ENCODE peak calls at places on chromosomes 11 and 22, in four cellular contexts. V is K562, Y is HepG2, J is GM12878. G is an unnamed sample.

GRCh38 chr11:18987454-18988231 is 48.4 kb upstream of the MRGPRX1 start:
- DNase-seq in V (no peak), Y (no peak), J (no peak), G (no peak)

GRCh38 chr11:96091476-96091875 is 167.6 kb upstream of the MTMR2 start:
- DNase-seq in V (no peak), Y (peak), J (no peak), G (no peak)

GRCh38 chr11:6531267-6531752 is 34.2 kb downstream of the DNHD1 start:
- DNase-seq in V (peak), Y (peak), J (peak), G (peak)

GRCh38 chr11:10858505-10859360 is 880 bp upstream of the ZBED5 start:
- DNase-seq in V (peak), Y (peak), J (peak), G (peak)

GRCh38 chr11:75264971-75265370 is 24.4 kb downstream of the TPBGL start:
- DNase-seq in V (no peak), Y (no peak), J (no peak), G (no peak)

GRCh38 chr22:19086944-19087343 is 35.3 kb downstream of the DGCR2 start:
- DNase-seq in V (no peak), Y (no peak), J (no peak), G (no peak)

GRCh38 chr11:93329936-93330445 is 551 bp upstream of the DEUP1 start:
- DNase-seq in V (peak), Y (no peak), J (no peak), G (no peak)

GRCh38 chr11:59174664-59175033 is 2.7 kb downstream of the DTX4 start:
- DNase-seq in V (no peak), Y (peak), J (no peak), G (no peak)

GRCh38 chr11:27423125-27423524 is 49.5 kb downstream of the LGR4 start:
- DNase-seq in V (no peak), Y (no peak), J (no peak), G (peak)

GRCh38 chr11:4484310-4484709 is 1.9 kb downstream of the OR52K1 start:
- DNase-seq in V (no peak), Y (no peak), J (no peak), G (no peak)
- TF ChIP-seq TARDBP in V (no peak), Y (no peak), J (no peak), G (no peak)

DNA sequence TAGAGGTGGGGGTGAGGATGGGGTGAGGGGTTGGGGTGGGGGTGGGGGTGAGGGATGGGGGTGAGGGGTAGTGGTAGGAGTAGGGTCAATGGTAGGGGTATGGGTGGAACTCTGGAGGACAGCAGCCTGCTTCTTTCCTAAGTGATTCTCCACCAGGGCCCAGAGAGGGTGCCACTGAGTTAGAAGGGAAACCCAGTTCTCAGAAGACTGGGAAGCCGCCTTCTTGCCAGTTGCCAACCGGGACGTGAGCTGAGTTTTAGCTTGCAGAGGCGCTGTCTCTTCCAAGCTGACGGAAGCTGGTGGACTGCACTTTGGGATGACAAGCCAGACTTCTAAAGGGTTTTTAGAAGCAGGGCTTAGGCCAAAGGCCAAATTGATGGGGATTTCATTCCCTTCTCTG is 104.4 kb downstream of the NAT10 start:
- DNase-seq in V (no peak), Y (no peak), J (no peak), G (no peak)
- TF ChIP-seq TARDBP in V (no peak), Y (no peak), J (no peak), G (no peak)

DNA sequence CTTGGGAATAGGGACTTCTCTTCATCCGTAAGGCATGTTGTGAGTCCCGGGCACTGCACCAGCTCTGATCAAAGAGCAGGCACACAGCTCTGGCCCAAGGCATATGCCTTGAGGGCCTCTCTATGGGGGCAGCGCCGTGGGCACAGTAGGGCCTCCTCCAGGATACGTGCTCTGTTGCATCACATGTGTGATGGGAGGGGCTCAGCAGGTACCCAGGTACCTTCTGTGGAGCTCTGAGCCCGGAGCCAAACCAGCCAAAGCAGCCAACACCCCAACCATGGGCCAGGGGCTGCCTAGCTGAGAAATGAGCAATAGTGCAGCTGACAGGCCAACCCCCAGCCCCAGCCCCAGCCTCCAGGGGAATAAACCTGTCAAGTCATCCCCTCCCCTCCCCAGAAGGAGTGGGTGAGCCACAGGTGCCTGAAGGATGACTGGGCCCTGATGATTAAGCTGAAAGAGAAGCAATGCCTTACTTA is 79.7 kb upstream of the SHISAL1 start:
- DNase-seq in V (no peak), Y (no peak), J (no peak), G (no peak)
- TF ChIP-seq TARDBP in V (no peak), Y (no peak), J (no peak), G (no peak)

GRCh38 chr11:64268687-64269379 is 15.6 kb downstream of the BAD start:
- DNase-seq in V (peak), Y (peak), J (no peak), G (no peak)
- TF ChIP-seq TARDBP in V (no peak), Y (no peak), J (no peak), G (no peak)

GRCh38 chr22:42957544-42957943 is 57.4 kb downstream of the PACSIN2 start:
- DNase-seq in V (no peak), Y (no peak), J (no peak), G (no peak)

GRCh38 chr22:42957958-42958357 is 57.0 kb downstream of the PACSIN2 start:
- DNase-seq in V (no peak), Y (no peak), J (no peak), G (no peak)

GRCh38 chr22:42958937-42959336 is 56.0 kb downstream of the PACSIN2 start:
- DNase-seq in V (no peak), Y (no peak), J (no peak), G (no peak)

GRCh38 chr22:42960146-42960509 is 54.8 kb downstream of the PACSIN2 start:
- DNase-seq in V (no peak), Y (peak), J (no peak), G (no peak)

GRCh38 chr22:42959472-42960145 is 55.3 kb downstream of the PACSIN2 start:
- DNase-seq in V (peak), Y (peak), J (no peak), G (peak)
- TF ChIP-seq TARDBP in V (no peak), Y (no peak), J (no peak), G (no peak)

GRCh38 chr22:35426801-35427140 is 26.8 kb downstream of the MCM5 start:
- DNase-seq in V (no peak), Y (no peak), J (no peak), G (no peak)

GRCh38 chr22:35424081-35424480 is 24.1 kb downstream of the MCM5 start:
- DNase-seq in V (no peak), Y (no peak), J (no peak), G (no peak)

GRCh38 chr22:35424761-35425160 is 24.8 kb downstream of the MCM5 start:
- DNase-seq in V (no peak), Y (no peak), J (no peak), G (no peak)

GRCh38 chr22:35425546-35425945 is 25.6 kb downstream of the MCM5 start:
- DNase-seq in V (no peak), Y (no peak), J (no peak), G (no peak)

GRCh38 chr22:35425971-35426800 is 26.2 kb downstream of the MCM5 start:
- DNase-seq in V (no peak), Y (no peak), J (no peak), G (no peak)
- TF ChIP-seq TARDBP in V (no peak), Y (no peak), J (no peak), G (no peak)